ENCODE peak calls at places on chromosomes 6 and 20, in eight cellular contexts. One of them, this sample, is unnamed.

GRCh38 chr6:63764318-63764916 is 128.8 kb downstream of the PHF3 start:
- DNase-seq in AG10803: peak
- DNase-seq in IMR-90: peak
- DNase-seq in cardiac muscle cell: peak
- DNase-seq in AG04449: no peak
- DNase-seq in PC-3: peak
- DNase-seq in left ventricle myocardium inferior: no peak
- DNase-seq in hepatocyte: peak
- DNase-seq in this sample: peak

GRCh38 chr6:106309766-106310373 is 15.7 kb downstream of the ATG5 start:
- DNase-seq in AG10803: peak
- DNase-seq in IMR-90: peak
- DNase-seq in cardiac muscle cell: peak
- DNase-seq in AG04449: no peak
- DNase-seq in PC-3: peak
- DNase-seq in left ventricle myocardium inferior: no peak
- DNase-seq in hepatocyte: no peak
- DNase-seq in this sample: peak

GRCh38 chr6:126268087-126268486 is 71.8 kb upstream of the CENPW start:
- DNase-seq in AG10803: no peak
- DNase-seq in IMR-90: no peak
- DNase-seq in cardiac muscle cell: no peak
- DNase-seq in AG04449: no peak
- DNase-seq in PC-3: no peak
- DNase-seq in left ventricle myocardium inferior: no peak
- DNase-seq in hepatocyte: no peak
- DNase-seq in this sample: no peak

GRCh38 chr20:59308493-59309201 is 8.2 kb downstream of the EDN3 start:
- DNase-seq in AG10803: no peak
- DNase-seq in IMR-90: no peak
- DNase-seq in cardiac muscle cell: no peak
- DNase-seq in AG04449: no peak
- DNase-seq in PC-3: no peak
- DNase-seq in left ventricle myocardium inferior: no peak
- DNase-seq in hepatocyte: peak
- DNase-seq in this sample: no peak

GRCh38 chr6:155521719-155522118 is 66.1 kb upstream of the NOX3 start:
- DNase-seq in AG10803: no peak
- DNase-seq in IMR-90: peak
- DNase-seq in cardiac muscle cell: no peak
- DNase-seq in AG04449: no peak
- DNase-seq in PC-3: peak
- DNase-seq in left ventricle myocardium inferior: no peak
- DNase-seq in hepatocyte: no peak
- DNase-seq in this sample: peak

GRCh38 chr20:33624399-33624798 is 37.7 kb upstream of the C20orf144 start:
- DNase-seq in AG10803: no peak
- DNase-seq in IMR-90: no peak
- DNase-seq in cardiac muscle cell: no peak
- DNase-seq in AG04449: no peak
- DNase-seq in PC-3: no peak
- DNase-seq in left ventricle myocardium inferior: no peak
- DNase-seq in hepatocyte: no peak
- DNase-seq in this sample: no peak

GRCh38 chr6:13673368-13673767 is 38.3 kb downstream of the RANBP9 start:
- DNase-seq in AG10803: no peak
- DNase-seq in IMR-90: no peak
- DNase-seq in cardiac muscle cell: no peak
- DNase-seq in AG04449: no peak
- DNase-seq in PC-3: no peak
- DNase-seq in left ventricle myocardium inferior: no peak
- DNase-seq in hepatocyte: no peak
- DNase-seq in this sample: no peak

GRCh38 chr6:110101885-110102284 is 77.6 kb downstream of the WASF1 start:
- DNase-seq in AG10803: no peak
- DNase-seq in IMR-90: no peak
- DNase-seq in cardiac muscle cell: no peak
- DNase-seq in AG04449: no peak
- DNase-seq in PC-3: no peak
- DNase-seq in left ventricle myocardium inferior: no peak
- DNase-seq in hepatocyte: no peak
- DNase-seq in this sample: no peak

GRCh38 chr6:64904616-64905015 is 802.4 kb downstream of the EYS start:
- DNase-seq in AG10803: no peak
- DNase-seq in IMR-90: no peak
- DNase-seq in cardiac muscle cell: no peak
- DNase-seq in AG04449: no peak
- DNase-seq in PC-3: no peak
- DNase-seq in left ventricle myocardium inferior: no peak
- DNase-seq in hepatocyte: no peak
- DNase-seq in this sample: no peak
- H3K4me3 ChIP-seq in AG10803: no peak
- H3K4me3 ChIP-seq in IMR-90: no peak
- H3K4me3 ChIP-seq in cardiac muscle cell: no peak
- H3K4me3 ChIP-seq in AG04449: no peak
- H3K4me3 ChIP-seq in PC-3: no peak
- H3K4me3 ChIP-seq in left ventricle myocardium inferior: no peak
- H3K4me3 ChIP-seq in hepatocyte: no peak
- H3K4me3 ChIP-seq in this sample: no peak

DNA sequence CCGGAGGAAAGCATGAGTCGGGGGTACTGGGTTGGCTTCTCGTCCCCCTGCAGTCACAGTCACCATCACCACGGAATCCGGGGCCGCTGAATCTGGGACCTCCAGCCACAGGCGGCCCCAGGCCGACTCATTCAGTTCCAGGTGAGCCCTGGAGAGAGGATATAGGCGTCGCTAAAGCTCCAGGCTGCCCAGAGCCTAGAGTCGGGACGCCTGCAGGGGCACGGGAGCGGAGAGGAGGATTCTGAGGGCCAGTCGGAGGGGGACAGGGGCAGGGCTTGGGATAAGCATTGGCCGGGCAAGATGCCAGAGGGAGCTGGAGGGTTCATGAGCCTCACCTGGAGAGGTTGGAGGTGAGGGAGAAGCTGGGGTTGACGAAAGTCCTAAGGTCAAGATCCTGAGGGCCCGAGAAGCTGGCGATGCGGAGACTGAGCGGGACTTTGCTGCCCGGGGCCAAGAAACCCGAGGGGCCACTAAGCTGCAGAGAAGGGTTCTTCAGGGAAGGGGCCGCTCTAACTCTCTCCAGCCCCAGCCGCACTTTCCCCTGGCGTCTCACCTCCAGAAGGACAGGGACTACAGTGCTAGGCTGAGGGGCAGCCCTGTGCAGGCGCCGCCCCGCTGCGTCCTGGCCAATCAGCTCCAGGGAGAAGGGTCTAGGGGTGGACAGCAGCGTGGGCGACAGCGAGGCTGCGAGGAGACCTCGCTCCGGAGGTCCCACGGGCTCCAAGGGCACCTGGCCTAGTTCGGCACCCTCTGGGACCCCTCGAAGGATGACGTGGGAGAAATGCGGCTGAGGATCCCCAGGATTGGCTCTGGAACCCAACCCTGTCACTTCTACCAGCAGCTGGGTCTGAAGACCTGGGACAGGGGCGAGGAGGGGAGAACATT is 3.7 kb downstream of the SAPCD1 start:
- DNase-seq in AG10803: no peak
- DNase-seq in IMR-90: no peak
- DNase-seq in cardiac muscle cell: peak
- DNase-seq in AG04449: no peak
- DNase-seq in PC-3: no peak
- DNase-seq in left ventricle myocardium inferior: no peak
- DNase-seq in hepatocyte: no peak
- DNase-seq in this sample: no peak
- TF ChIP-seq CTCF in AG10803: no peak
- TF ChIP-seq CTCF in IMR-90: no peak
- TF ChIP-seq CTCF in cardiac muscle cell: no peak
- TF ChIP-seq CTCF in AG04449: no peak
- TF ChIP-seq CTCF in PC-3: no peak
- TF ChIP-seq CTCF in left ventricle myocardium inferior: no peak
- TF ChIP-seq CTCF in hepatocyte: no peak
- TF ChIP-seq CTCF in this sample: no peak

GRCh38 chr6:90097357-90097756 is 199.3 kb downstream of the BACH2 start:
- DNase-seq in AG10803: peak
- DNase-seq in IMR-90: no peak
- DNase-seq in cardiac muscle cell: no peak
- DNase-seq in AG04449: no peak
- DNase-seq in PC-3: peak
- DNase-seq in left ventricle myocardium inferior: no peak
- DNase-seq in hepatocyte: no peak
- DNase-seq in this sample: peak
- H3K4me3 ChIP-seq in AG10803: no peak
- H3K4me3 ChIP-seq in IMR-90: no peak
- H3K4me3 ChIP-seq in cardiac muscle cell: no peak
- H3K4me3 ChIP-seq in AG04449: no peak
- H3K4me3 ChIP-seq in PC-3: no peak
- H3K4me3 ChIP-seq in left ventricle myocardium inferior: no peak
- H3K4me3 ChIP-seq in hepatocyte: no peak
- H3K4me3 ChIP-seq in this sample: no peak

DNA sequence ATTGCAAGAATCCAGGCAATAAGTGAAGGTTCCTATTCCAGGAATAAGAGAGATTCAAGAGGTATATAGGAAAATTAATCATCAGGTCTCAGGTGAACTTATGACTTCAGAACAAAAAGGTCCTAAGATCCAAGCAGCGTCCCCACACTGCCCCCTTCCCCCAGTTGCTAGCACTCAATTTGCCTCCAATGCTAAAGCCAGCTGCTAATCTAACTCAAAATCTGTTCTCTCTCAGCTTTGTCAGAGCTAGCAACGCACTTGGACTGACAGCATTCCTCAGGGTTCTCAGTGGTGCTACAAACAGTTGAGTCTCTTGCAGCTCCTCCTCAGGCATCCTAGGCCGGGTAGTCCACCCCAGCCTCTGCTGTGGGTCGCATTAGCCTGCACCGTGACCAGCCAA is 148.3 kb downstream of the RFX6 start:
- DNase-seq in AG10803: no peak
- DNase-seq in IMR-90: no peak
- DNase-seq in cardiac muscle cell: no peak
- DNase-seq in AG04449: no peak
- DNase-seq in PC-3: no peak
- DNase-seq in left ventricle myocardium inferior: no peak
- DNase-seq in hepatocyte: no peak
- DNase-seq in this sample: no peak
- TF ChIP-seq CTCF in AG10803: no peak
- TF ChIP-seq CTCF in IMR-90: no peak
- TF ChIP-seq CTCF in cardiac muscle cell: no peak
- TF ChIP-seq CTCF in AG04449: no peak
- TF ChIP-seq CTCF in PC-3: no peak
- TF ChIP-seq CTCF in left ventricle myocardium inferior: no peak
- TF ChIP-seq CTCF in hepatocyte: no peak
- TF ChIP-seq CTCF in this sample: no peak

DNA sequence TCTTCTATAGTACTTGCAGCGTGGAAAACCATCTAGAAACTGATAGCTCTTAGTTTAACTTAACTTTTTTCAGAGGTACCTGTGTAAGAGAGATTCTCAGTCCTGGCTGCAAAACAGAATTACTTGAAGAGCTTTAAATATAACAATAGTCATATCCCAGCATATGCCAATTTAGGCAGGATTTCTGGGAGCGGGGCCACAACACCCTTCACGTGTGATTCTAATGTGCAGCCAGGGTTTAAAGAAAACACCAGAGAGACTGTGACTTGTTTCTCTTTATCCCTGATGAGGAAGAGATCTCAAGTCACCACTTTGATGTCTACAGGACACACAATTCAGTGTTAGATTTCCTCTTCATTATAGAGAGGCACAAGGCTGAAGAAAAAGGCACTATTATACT is 103.7 kb downstream of the PDSS2 start:
- DNase-seq in AG10803: no peak
- DNase-seq in IMR-90: no peak
- DNase-seq in cardiac muscle cell: no peak
- DNase-seq in AG04449: no peak
- DNase-seq in PC-3: no peak
- DNase-seq in left ventricle myocardium inferior: peak
- DNase-seq in hepatocyte: no peak
- DNase-seq in this sample: no peak
- H3K4me3 ChIP-seq in AG10803: no peak
- H3K4me3 ChIP-seq in IMR-90: no peak
- H3K4me3 ChIP-seq in cardiac muscle cell: no peak
- H3K4me3 ChIP-seq in AG04449: no peak
- H3K4me3 ChIP-seq in PC-3: no peak
- H3K4me3 ChIP-seq in left ventricle myocardium inferior: no peak
- H3K4me3 ChIP-seq in hepatocyte: no peak
- H3K4me3 ChIP-seq in this sample: no peak

This sample was measured in epithelial cell of esophagus.